ENCODE peak calls at places on chromosomes 4 and X, in four cellular contexts. X is stimulated activated naive CD8-positive, alpha-beta T cell treated with anti-CD3 and anti-CD28 coated beads, Interleukin-15, amount 100 ng/mL, for 72 hours; F is mucosa of descending colon; I is natural killer cell treated with Interleukin-12 subunit alpha and Interleukin-12 subunit beta and Interleukin-15 and Interleukin-18, amount 100 ng/mL, for 72 hours. N is an unnamed sample.

GRCh38 chr4:1727117-1728031 is 6.1 kb downstream of the TACC3 start:
- ATAC-seq in I (no peak), F (peak), X (no peak), N (no peak)

GRCh38 chr4:9833421-9833820 is 52.0 kb downstream of the DRD5 start:
- ATAC-seq in F (no peak), X (no peak), I (no peak), N (no peak)

GRCh38 chr4:51836531-51836930 is 6.4 kb upstream of the DCUN1D4 start:
- ATAC-seq in F (no peak), I (no peak), X (no peak), N (no peak)

GRCh38 chrX:149284616-149285015 is 220.5 kb downstream of the IDS start:
- ATAC-seq in I (no peak), F (no peak), X (peak), N (peak)

GRCh38 chr4:187333151-187333550 is 609.5 kb upstream of the FAT1 start:
- ATAC-seq in I (no peak), F (no peak), X (no peak), N (no peak)

GRCh38 chr4:140955528-140956094 is 177.7 kb downstream of the RNF150 start:
- ATAC-seq in I (no peak), F (no peak), X (no peak), N (no peak)

GRCh38 chr4:151169223-151169622 is 69.8 kb downstream of the RPS3A start:
- ATAC-seq in I (no peak), F (peak), X (no peak), N (no peak)

GRCh38 chrX:50812995-50813842 is 775 bp downstream of the SHROOM4 start:
- ATAC-seq in I (no peak), X (no peak), F (peak), N (no peak)

GRCh38 chrX:45435481-45435880 is 234.8 kb upstream of the DIPK2B start:
- ATAC-seq in X (no peak), F (no peak), I (no peak), N (no peak)

GRCh38 chrX:40546870-40547269 is 33.9 kb upstream of the ATP6AP2 start:
- ATAC-seq in X (no peak), F (no peak), I (no peak), N (no peak)

GRCh38 chr4:27066591-27066990 is 205.9 kb downstream of the STIM2 start:
- ATAC-seq in F (peak), X (no peak), I (no peak), N (no peak)